ENCODE peak calls at places on chromosome 17, in ten cellular contexts. K is neural progenitor cell; C is T-helper 2 cell treated with Interferon-gamma antibody and Interleukin-4, amounts not matched to agents 5 μg/mL and 100 μg/mL, for 36 hours; O is LoVo; M is NCI-H1092; X is NCI-H446; H is lung; Q is stimulated activated naive CD8-positive, alpha-beta T cell treated with anti-CD3 and anti-CD28 coated beads, Interleukin-15, Interleukin-2, amounts not matched to agents 100 U/mL and 50 U/mL, for 24 hours; Y is CD8-positive, alpha-beta memory T cell; V is activated naive CD8-positive, alpha-beta T cell treated with anti-CD3 and anti-CD28 coated beads, Interleukin-2, amount 10 ng/mL, durations not matched to agents 7 days and 5 days. U is an unnamed sample.

GRCh38 chr17:15456486-15456885 is 10.9 kb downstream of the CDRT4 start:
- DNase-seq in V (no peak), X (no peak), H (no peak), Q (no peak), Y (no peak), M (no peak), O (no peak), C (no peak), K (no peak), U (no peak)

GRCh38 chr17:70552230-70552981 is 383.1 kb downstream of the KCNJ2 start:
- DNase-seq in V (no peak), X (peak), Q (no peak), O (peak), H (no peak), Y (no peak), K (peak), M (peak), C (no peak), U (no peak)

GRCh38 chr17:38602453-38602852 is 3.3 kb downstream of the SRCIN1 start:
- DNase-seq in M (no peak), Q (no peak), V (no peak), H (no peak), O (no peak), Y (no peak), K (peak), C (no peak), X (no peak), U (no peak)

GRCh38 chr17:78507526-78507925 is 69.7 kb downstream of the DNAH17 start:
- DNase-seq in O (no peak), K (no peak), Y (no peak), V (no peak), Q (no peak), H (no peak), X (no peak), C (no peak), M (no peak), U (no peak)

GRCh38 chr17:12064395-12064794 is 43.7 kb downstream of the MAP2K4 start:
- DNase-seq in Y (no peak), K (no peak), C (no peak), M (no peak), V (no peak), H (no peak), O (no peak), X (no peak), Q (no peak), U (no peak)

GRCh38 chr17:83053779-83054451 is 25.5 kb upstream of the METRNL start:
- DNase-seq in Y (peak), K (no peak), O (no peak), V (peak), X (no peak), H (peak), M (no peak), C (no peak), Q (peak), U (no peak)

GRCh38 chr17:82320140-82320840 is 2.9 kb upstream of the CD7 start:
- DNase-seq in V (no peak), K (no peak), O (no peak), Q (no peak), H (no peak), C (no peak), M (no peak), Y (no peak), X (no peak), U (no peak)

GRCh38 chr17:280216-280615 is 72.4 kb downstream of the RPH3AL start:
- DNase-seq in V (no peak), C (no peak), Q (no peak), H (no peak), Y (no peak), O (no peak), M (no peak), K (no peak), X (no peak), U (no peak)

GRCh38 chr17:1742371-1743093 is at the start of gene SERPINF2:
- DNase-seq in H (no peak), V (no peak), Q (no peak), M (no peak), X (no peak), Y (no peak), C (no peak), O (no peak), K (no peak), U (no peak)

U was measured in PC-9.